ENCODE peak calls at places on chromosomes 7 and 10, in seven cellular contexts. E is PC-9, N is type B pancreatic cell, K is fibroblast of lung, Z is GM12865, D is erythroblast, H is Peyer's patch. F is an unnamed sample.

GRCh38 chr7:128357366-128357662 is 4.2 kb downstream of the PRRT4 start:
- DNase-seq in Z (no peak), K (no peak), H (no peak), N (no peak), E (peak), D (no peak), F (no peak)

GRCh38 chr10:33887188-33887587 is 552.7 kb upstream of the NRP1 start:
- DNase-seq in Z (no peak), D (no peak), K (no peak), N (no peak), H (no peak), E (no peak), F (no peak)

GRCh38 chr10:13206546-13207443 is 27.4 kb downstream of the UCMA start:
- DNase-seq in K (peak), D (peak), H (no peak), E (no peak), N (no peak), Z (peak), F (no peak)

GRCh38 chr7:87171282-87171934 is 19.2 kb downstream of the DMTF1 start:
- DNase-seq in H (no peak), K (no peak), Z (no peak), D (no peak), E (no peak), N (no peak), F (no peak)

GRCh38 chr7:85101347-85101746 is 85.5 kb downstream of the SEMA3D start:
- DNase-seq in H (no peak), Z (no peak), E (no peak), K (no peak), D (no peak), N (no peak), F (no peak)

GRCh38 chr7:99560834-99561734 is 2.6 kb downstream of the ZNF655 start:
- DNase-seq in E (no peak), K (no peak), N (no peak), Z (no peak), D (no peak), H (no peak), F (no peak)

GRCh38 chr10:128540806-128541739 is 414.9 kb upstream of the MKI67 start:
- DNase-seq in H (no peak), K (no peak), E (no peak), Z (no peak), N (no peak), D (no peak), F (no peak)

GRCh38 chr7:29140873-29141468 is 5.4 kb downstream of the CPVL start:
- DNase-seq in H (no peak), E (no peak), N (no peak), K (no peak), Z (no peak), D (no peak), F (no peak)

GRCh38 chr10:117214401-117214800 is 17.1 kb downstream of the KCNK18 start:
- DNase-seq in D (no peak), N (no peak), E (no peak), Z (no peak), K (no peak), H (no peak), F (no peak)

GRCh38 chr7:37943905-37944736 is 23.7 kb downstream of the EPDR1 start:
- DNase-seq in N (no peak), Z (peak), K (no peak), E (no peak), D (no peak), H (no peak), F (no peak)

F was measured in esophagus muscularis mucosa.